ENCODE peak calls at places on chromosomes 4 and X, in five cellular contexts. One of them, this sample, is unnamed. For H3K79me2, the result is how much of the 10 kb centered on the place peaks cover.

GRCh38 chr4:128835498-128836222 is 26.2 kb downstream of the JADE1 start:
- DNase-seq in K562: no peak
- DNase-seq in H1: no peak
- DNase-seq in GM12878: no peak
- DNase-seq in HepG2: no peak
- DNase-seq in this sample: no peak

GRCh38 chr4:186657766-186658165 is 65.9 kb downstream of the FAT1 start:
- DNase-seq in H1: no peak
- DNase-seq in GM12878: no peak
- DNase-seq in K562: no peak
- DNase-seq in HepG2: peak
- DNase-seq in this sample: peak

GRCh38 chr4:152346979-152347378 is 188.9 kb downstream of the FBXW7 start:
- DNase-seq in H1: no peak
- DNase-seq in HepG2: no peak
- DNase-seq in K562: no peak
- DNase-seq in GM12878: no peak
- DNase-seq in this sample: no peak

GRCh38 chr4:106358899-106359298 is 9.7 kb downstream of the GIMD1 start:
- DNase-seq in HepG2: no peak
- DNase-seq in H1: no peak
- DNase-seq in GM12878: no peak
- DNase-seq in K562: no peak
- DNase-seq in this sample: no peak

GRCh38 chr4:48985602-48985975 is 486 bp upstream of the CWH43 start:
- DNase-seq in GM12878: no peak
- DNase-seq in K562: no peak
- DNase-seq in HepG2: no peak
- DNase-seq in H1: no peak
- DNase-seq in this sample: no peak

GRCh38 chr4:88610771-88611170 is 18.5 kb downstream of the HERC3 start:
- DNase-seq in K562: no peak
- DNase-seq in HepG2: no peak
- DNase-seq in GM12878: no peak
- DNase-seq in H1: no peak
- DNase-seq in this sample: no peak

GRCh38 chr4:187357861-187358260 is 634.2 kb upstream of the FAT1 start:
- DNase-seq in K562: no peak
- DNase-seq in HepG2: no peak
- DNase-seq in GM12878: no peak
- DNase-seq in H1: no peak
- DNase-seq in this sample: no peak

GRCh38 chrX:43589735-43590515 is 66.2 kb upstream of the MAOA start:
- DNase-seq in H1: no peak
- DNase-seq in GM12878: no peak
- DNase-seq in HepG2: peak
- DNase-seq in K562: no peak
- DNase-seq in this sample: no peak

GRCh38 chr4:576245-576821 is at the start of gene TMEM271:
- DNase-seq in H1: peak
- DNase-seq in K562: no peak
- DNase-seq in HepG2: no peak
- DNase-seq in GM12878: no peak
- DNase-seq in this sample: no peak

GRCh38 chr4:140705625-140706275 is 50.4 kb downstream of the TBC1D9 start:
- DNase-seq in HepG2: no peak
- DNase-seq in K562: no peak
- DNase-seq in GM12878: no peak
- DNase-seq in H1: no peak
- DNase-seq in this sample: no peak

GRCh38 chrX:45849261-45849660 is 648.6 kb upstream of the DIPK2B start:
- DNase-seq in K562: peak
- DNase-seq in GM12878: no peak
- DNase-seq in HepG2: peak
- DNase-seq in H1: no peak
- DNase-seq in this sample: peak

GRCh38 chr4:184316821-184317220 is 99.1 kb upstream of the ENPP6 start:
- DNase-seq in H1: peak
- DNase-seq in K562: no peak
- DNase-seq in HepG2: no peak
- DNase-seq in GM12878: no peak
- DNase-seq in this sample: no peak

GRCh38 chr4:59518005-59518823 is 1681.9 kb upstream of the ADGRL3 start:
- DNase-seq in H1: no peak
- DNase-seq in HepG2: no peak
- DNase-seq in K562: no peak
- DNase-seq in GM12878: no peak
- DNase-seq in this sample: no peak

GRCh38 chr4:145735777-145736176 is 55.8 kb downstream of the C4orf51 start:
- DNase-seq in H1: no peak
- DNase-seq in GM12878: no peak
- DNase-seq in K562: no peak
- DNase-seq in HepG2: no peak
- DNase-seq in this sample: no peak

GRCh38 chr4:145736241-145736831 is 56.4 kb downstream of the C4orf51 start:
- DNase-seq in H1: no peak
- DNase-seq in GM12878: no peak
- DNase-seq in K562: no peak
- DNase-seq in HepG2: no peak
- DNase-seq in this sample: no peak

GRCh38 chr4:145734051-145734450 is 54.1 kb downstream of the C4orf51 start:
- DNase-seq in H1: no peak
- DNase-seq in GM12878: no peak
- DNase-seq in HepG2: no peak
- DNase-seq in K562: no peak
- DNase-seq in this sample: no peak

GRCh38 chr4:145734576-145735329 is 54.8 kb downstream of the C4orf51 start:
- DNase-seq in HepG2: peak
- DNase-seq in H1: no peak
- DNase-seq in GM12878: peak
- DNase-seq in K562: peak
- DNase-seq in this sample: no peak

GRCh38 chr4:145735330-145735638 is 55.3 kb downstream of the C4orf51 start:
- DNase-seq in H1: no peak
- DNase-seq in GM12878: no peak
- DNase-seq in HepG2: peak
- DNase-seq in K562: no peak
- DNase-seq in this sample: no peak
- TF ChIP-seq POLR2AphosphoS5 in H1: no peak
- TF ChIP-seq POLR2AphosphoS5 in GM12878: no peak
- TF ChIP-seq POLR2AphosphoS5 in HepG2: no peak
- TF ChIP-seq POLR2AphosphoS5 in K562: no peak
- TF ChIP-seq POLR2AphosphoS5 in this sample: no peak

GRCh38 chr4:122875949-122876348 is 46.4 kb downstream of the NUDT6 start:
- DNase-seq in H1: no peak
- DNase-seq in HepG2: no peak
- DNase-seq in GM12878: no peak
- DNase-seq in K562: no peak
- DNase-seq in this sample: no peak

GRCh38 chr4:122873752-122874151 is 47.1 kb downstream of the FGF2 start:
- DNase-seq in GM12878: no peak
- DNase-seq in HepG2: no peak
- DNase-seq in H1: no peak
- DNase-seq in K562: no peak
- DNase-seq in this sample: no peak

GRCh38 chr4:122874194-122874593 is 47.6 kb downstream of the FGF2 start:
- DNase-seq in K562: peak
- DNase-seq in GM12878: no peak
- DNase-seq in H1: no peak
- DNase-seq in HepG2: peak
- DNase-seq in this sample: no peak

GRCh38 chr4:122876456-122876855 is 45.9 kb downstream of the NUDT6 start:
- DNase-seq in K562: no peak
- DNase-seq in HepG2: no peak
- DNase-seq in GM12878: no peak
- DNase-seq in H1: no peak
- DNase-seq in this sample: no peak

GRCh38 chr4:122873146-122873545 is 46.5 kb downstream of the FGF2 start:
- DNase-seq in GM12878: no peak
- DNase-seq in H1: no peak
- DNase-seq in K562: no peak
- DNase-seq in HepG2: no peak
- DNase-seq in this sample: no peak
- H3K79me2 ChIP-seq in GM12878: under half
- H3K79me2 ChIP-seq in H1: half or more
- H3K79me2 ChIP-seq in K562: under half
- H3K79me2 ChIP-seq in HepG2: under half
- H3K79me2 ChIP-seq in this sample: under half

GRCh38 chrX:93649381-93649780 is 24.0 kb downstream of the NAP1L3 start:
- DNase-seq in HepG2: no peak
- DNase-seq in GM12878: no peak
- DNase-seq in H1: no peak
- DNase-seq in K562: no peak
- DNase-seq in this sample: no peak
- TF ChIP-seq CEBPB in HepG2: no peak
- TF ChIP-seq CEBPB in GM12878: no peak
- TF ChIP-seq CEBPB in H1: no peak
- TF ChIP-seq CEBPB in K562: no peak
- TF ChIP-seq CEBPB in this sample: no peak

GRCh38 chr4:182560358-182560757 is 317.2 kb downstream of the TENM3 start:
- DNase-seq in HepG2: no peak
- DNase-seq in H1: peak
- DNase-seq in K562: no peak
- DNase-seq in GM12878: no peak
- DNase-seq in this sample: no peak

GRCh38 chr4:182554736-182555135 is 311.5 kb downstream of the TENM3 start:
- DNase-seq in HepG2: no peak
- DNase-seq in K562: no peak
- DNase-seq in H1: no peak
- DNase-seq in GM12878: no peak
- DNase-seq in this sample: no peak

GRCh38 chr4:182552948-182553347 is 309.7 kb downstream of the TENM3 start:
- DNase-seq in H1: no peak
- DNase-seq in GM12878: no peak
- DNase-seq in HepG2: no peak
- DNase-seq in K562: no peak
- DNase-seq in this sample: no peak

GRCh38 chr4:182556576-182556975 is 313.4 kb downstream of the TENM3 start:
- DNase-seq in H1: no peak
- DNase-seq in K562: no peak
- DNase-seq in GM12878: no peak
- DNase-seq in HepG2: no peak
- DNase-seq in this sample: no peak

DNA sequence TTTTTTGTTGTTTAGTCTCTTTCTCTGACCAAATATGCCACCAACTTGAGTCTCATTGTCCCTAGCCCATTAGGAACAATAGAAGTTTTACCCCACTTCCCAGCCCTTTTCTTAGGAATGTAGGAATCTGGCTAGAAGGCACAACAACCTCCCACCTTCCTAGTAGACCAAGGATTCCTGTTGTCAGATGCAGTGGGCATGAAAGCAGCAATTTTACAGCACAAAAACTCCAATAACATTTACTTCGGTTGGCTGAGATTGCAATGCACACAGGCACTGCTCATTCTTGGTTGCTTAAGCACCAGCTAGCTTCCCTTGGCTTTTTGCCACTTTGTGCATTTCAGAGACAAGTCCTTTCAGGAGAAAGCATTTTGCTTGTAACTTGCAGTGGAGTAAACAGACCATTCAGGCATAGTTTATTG is 312.8 kb downstream of the TENM3 start:
- DNase-seq in GM12878: no peak
- DNase-seq in H1: no peak
- DNase-seq in K562: no peak
- DNase-seq in HepG2: no peak
- DNase-seq in this sample: no peak
- TF ChIP-seq POLR2AphosphoS5 in GM12878: no peak
- TF ChIP-seq POLR2AphosphoS5 in H1: no peak
- TF ChIP-seq POLR2AphosphoS5 in K562: no peak
- TF ChIP-seq POLR2AphosphoS5 in HepG2: no peak
- TF ChIP-seq POLR2AphosphoS5 in this sample: no peak

GRCh38 chrX:78964598-78964997 is 19.4 kb downstream of the P2RY10 start:
- DNase-seq in GM12878: no peak
- DNase-seq in K562: no peak
- DNase-seq in HepG2: no peak
- DNase-seq in H1: no peak
- DNase-seq in this sample: no peak
- H3K79me2 ChIP-seq in GM12878: under half
- H3K79me2 ChIP-seq in K562: under half
- H3K79me2 ChIP-seq in HepG2: under half
- H3K79me2 ChIP-seq in H1: under half
- H3K79me2 ChIP-seq in this sample: under half

DNA sequence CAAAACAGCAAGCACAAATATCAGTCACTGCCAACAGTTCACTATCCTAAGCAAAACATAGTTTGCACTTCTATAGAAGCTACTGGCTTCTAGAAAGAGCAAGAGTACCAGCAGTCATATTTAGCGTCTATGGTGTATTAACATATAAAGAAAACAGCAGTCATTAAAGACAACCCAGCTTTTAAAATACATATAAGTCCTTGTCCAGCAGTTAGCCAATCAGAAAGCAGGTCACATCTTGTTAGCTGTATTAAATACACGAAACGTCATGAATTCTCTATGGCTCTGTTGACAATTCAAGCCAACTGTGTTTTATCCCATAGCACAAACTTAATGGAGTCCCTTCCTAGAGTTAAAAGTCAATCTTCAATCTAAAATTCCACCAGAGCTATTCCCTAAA is 1.6 kb downstream of the LDB2 start:
- DNase-seq in K562: no peak
- DNase-seq in HepG2: no peak
- DNase-seq in H1: no peak
- DNase-seq in GM12878: no peak
- DNase-seq in this sample: no peak
- TF ChIP-seq CEBPB in K562: no peak
- TF ChIP-seq CEBPB in HepG2: no peak
- TF ChIP-seq CEBPB in H1: no peak
- TF ChIP-seq CEBPB in GM12878: no peak
- TF ChIP-seq CEBPB in this sample: no peak